ENCODE peak calls at places on chromosomes 12 and 14, in eight cellular contexts. G is kidney tubule cell, X is NCI-H226, F is NCI-H1092 treated with DMSO at 0.1 percent for 48 hours, L is pulmonary artery endothelial cell, Q is fibroblast of mammary gland, W is NCI-H1694, R is Right ventricle myocardium inferior. M is an unnamed sample.

GRCh38 chr14:71397371-71397770 is 490.1 kb downstream of the PCNX1 start:
- DNase-seq in F (no peak), Q (no peak), L (no peak), G (no peak), W (no peak), X (no peak), R (no peak), M (no peak)

GRCh38 chr14:61992139-61992538 is 229.9 kb downstream of the SNAPC1 start:
- DNase-seq in R (no peak), G (no peak), W (no peak), L (no peak), F (no peak), Q (no peak), X (no peak), M (no peak)

GRCh38 chr12:100794441-100795192 is at the start of gene ANO4:
- DNase-seq in R (no peak), W (no peak), F (peak), Q (no peak), G (no peak), L (no peak), X (no peak), M (no peak)

GRCh38 chr14:73712071-73712506 is 2.1 kb downstream of the PNMA1 start:
- DNase-seq in X (no peak), G (no peak), F (no peak), L (no peak), Q (no peak), W (no peak), R (no peak), M (no peak)

GRCh38 chr14:23114669-23115491 is 4.2 kb downstream of the CEBPE start:
- DNase-seq in W (no peak), L (no peak), R (no peak), G (peak), X (peak), F (no peak), Q (peak), M (peak)

GRCh38 chr12:96197503-96198272 is 3.5 kb downstream of the ELK3 start:
- DNase-seq in L (peak), F (no peak), R (no peak), G (peak), W (no peak), X (peak), Q (peak), M (peak)

GRCh38 chr12:1022032-1022970 is 31.3 kb downstream of the ERC1 start:
- DNase-seq in F (no peak), W (no peak), G (no peak), L (no peak), R (no peak), Q (no peak), X (no peak), M (peak)

GRCh38 chr14:72888636-72889201 is 5.2 kb downstream of the DPF3 start:
- DNase-seq in W (no peak), F (no peak), R (no peak), Q (peak), G (no peak), L (no peak), X (no peak), M (no peak)

GRCh38 chr12:77808534-77808933 is 22.2 kb upstream of the NAV3 start:
- DNase-seq in L (no peak), R (no peak), X (no peak), W (no peak), F (no peak), G (no peak), Q (no peak), M (no peak)

GRCh38 chr12:8699714-8700113 is 1.9 kb downstream of the RIMKLB start:
- DNase-seq in W (no peak), F (no peak), X (no peak), Q (no peak), G (peak), L (no peak), R (no peak), M (no peak)

GRCh38 chr12:71270057-71270456 is 112.3 kb upstream of the TSPAN8 start:
- DNase-seq in G (no peak), L (no peak), W (no peak), F (no peak), Q (no peak), X (no peak), R (no peak), M (no peak)

GRCh38 chr14:104927901-104928300 is 3.2 kb downstream of the PLD4 start:
- DNase-seq in Q (no peak), G (no peak), W (no peak), X (no peak), R (no peak), F (no peak), L (no peak), M (no peak)

GRCh38 chr12:63995512-63995911 is 151.0 kb downstream of the SRGAP1 start:
- DNase-seq in F (no peak), W (peak), Q (no peak), X (peak), L (no peak), R (no peak), G (peak), M (no peak)

GRCh38 chr14:50025776-50026175 is 90.6 kb downstream of the VCPKMT start:
- DNase-seq in L (no peak), Q (peak), W (peak), F (no peak), R (no peak), X (no peak), G (peak), M (no peak)

GRCh38 chr14:69354383-69355154 is 43.5 kb downstream of the ERH start:
- DNase-seq in W (peak), G (peak), R (no peak), X (no peak), F (no peak), L (no peak), Q (no peak), M (no peak)

GRCh38 chr12:58557156-58557555 is 363.1 kb downstream of the LRIG3 start:
- DNase-seq in X (peak), G (peak), R (no peak), W (no peak), F (no peak), L (peak), Q (peak), M (peak)

GRCh38 chr14:69987416-69988144 is 108.4 kb downstream of the SMOC1 start:
- DNase-seq in R (no peak), F (no peak), G (no peak), X (no peak), Q (no peak), W (no peak), L (no peak), M (no peak)

GRCh38 chr14:77889971-77890442 is 90.1 kb downstream of the ADCK1 start:
- DNase-seq in W (no peak), X (peak), G (peak), R (no peak), Q (peak), F (no peak), L (peak), M (peak)

GRCh38 chr12:102462386-102462785 is 18.0 kb downstream of the IGF1 start:
- DNase-seq in Q (peak), R (no peak), W (no peak), G (no peak), L (no peak), X (no peak), F (no peak), M (no peak)

GRCh38 chr12:105343836-105344235 is 13.3 kb downstream of the C12orf75 start:
- DNase-seq in X (no peak), F (peak), Q (no peak), G (no peak), W (no peak), L (no peak), R (no peak), M (no peak)

GRCh38 chr12:117331691-117332090 is 29.7 kb downstream of the NOS1 start:
- DNase-seq in R (no peak), F (no peak), W (no peak), L (no peak), X (no peak), Q (no peak), G (no peak), M (no peak)

GRCh38 chr14:104735830-104736642 is 12.0 kb downstream of the ADSS1 start:
- DNase-seq in W (no peak), F (no peak), L (peak), R (peak), X (no peak), Q (no peak), G (peak), M (peak)

M was measured in fibroblast of pulmonary artery.